ENCODE peak calls at places on chromosomes 1 and 21, in eight cellular contexts. One of them, this sample, is unnamed.

GRCh38 chr1:5099018-5099417 is 444.6 kb downstream of the AJAP1 start:
- DNase-seq in cardiac fibroblast: no peak
- DNase-seq in NCI-H2081: no peak
- DNase-seq in mucosa of gallbladder: no peak
- DNase-seq in GM19239: no peak
- DNase-seq in T follicular helper cell: no peak
- DNase-seq in HuH-7.5: no peak
- DNase-seq in omental fat pad: no peak
- DNase-seq in this sample: no peak

GRCh38 chr21:26169061-26169610 is 1.4 kb downstream of the APP start:
- DNase-seq in cardiac fibroblast: peak
- DNase-seq in NCI-H2081: peak
- DNase-seq in mucosa of gallbladder: peak
- DNase-seq in GM19239: peak
- DNase-seq in T follicular helper cell: peak
- DNase-seq in HuH-7.5: peak
- DNase-seq in omental fat pad: no peak
- DNase-seq in this sample: no peak

GRCh38 chr1:243559575-243560172 is 290.4 kb downstream of the AKT3 start:
- DNase-seq in cardiac fibroblast: peak
- DNase-seq in NCI-H2081: no peak
- DNase-seq in mucosa of gallbladder: no peak
- DNase-seq in GM19239: no peak
- DNase-seq in T follicular helper cell: no peak
- DNase-seq in HuH-7.5: no peak
- DNase-seq in omental fat pad: no peak
- DNase-seq in this sample: no peak

GRCh38 chr1:39165049-39165448 is 39.4 kb upstream of the MACF1 start:
- DNase-seq in cardiac fibroblast: peak
- DNase-seq in NCI-H2081: no peak
- DNase-seq in mucosa of gallbladder: no peak
- DNase-seq in GM19239: no peak
- DNase-seq in T follicular helper cell: no peak
- DNase-seq in HuH-7.5: no peak
- DNase-seq in omental fat pad: no peak
- DNase-seq in this sample: no peak

GRCh38 chr1:228862542-228863505 is 127.5 kb downstream of the RHOU start:
- DNase-seq in cardiac fibroblast: no peak
- DNase-seq in NCI-H2081: no peak
- DNase-seq in mucosa of gallbladder: no peak
- DNase-seq in GM19239: no peak
- DNase-seq in T follicular helper cell: no peak
- DNase-seq in HuH-7.5: no peak
- DNase-seq in omental fat pad: no peak
- DNase-seq in this sample: no peak

GRCh38 chr1:46303872-46304326 is 401 bp downstream of the UQCRH start:
- DNase-seq in cardiac fibroblast: peak
- DNase-seq in NCI-H2081: no peak
- DNase-seq in mucosa of gallbladder: no peak
- DNase-seq in GM19239: no peak
- DNase-seq in T follicular helper cell: no peak
- DNase-seq in HuH-7.5: no peak
- DNase-seq in omental fat pad: no peak
- DNase-seq in this sample: no peak

GRCh38 chr21:32507342-32507919 is 77.9 kb downstream of the TCP10L start:
- DNase-seq in cardiac fibroblast: no peak
- DNase-seq in NCI-H2081: no peak
- DNase-seq in mucosa of gallbladder: no peak
- DNase-seq in GM19239: no peak
- DNase-seq in T follicular helper cell: no peak
- DNase-seq in HuH-7.5: no peak
- DNase-seq in omental fat pad: no peak
- DNase-seq in this sample: no peak

GRCh38 chr21:45450741-45451740 is 46.1 kb downstream of the COL18A1 start:
- DNase-seq in cardiac fibroblast: no peak
- DNase-seq in NCI-H2081: no peak
- DNase-seq in mucosa of gallbladder: no peak
- DNase-seq in GM19239: no peak
- DNase-seq in T follicular helper cell: no peak
- DNase-seq in HuH-7.5: no peak
- DNase-seq in omental fat pad: no peak
- DNase-seq in this sample: no peak